ENCODE peak calls at places on chromosomes 13 and 19, in nine cellular contexts. W, O, T, S, C, A, P, I and G are unnamed samples.

GRCh38 chr19:54133312-54133956 is 4.1 kb upstream of the CNOT3 start:
- DNase-seq in S (no peak), T (peak; percentile 92), I (no peak), P (peak; percentile 46), W (peak; percentile 83), O (no peak), C (no peak), A (no peak), G (no peak)

GRCh38 chr19:14476663-14477401 is 1.7 kb upstream of the PTGER1 start:
- DNase-seq in I (peak; percentile 50), O (no peak), W (no peak), T (peak; percentile 39), C (no peak), P (no peak), S (no peak), A (no peak), G (no peak)

GRCh38 chr13:89269737-89270136 is 1598.6 kb downstream of the SLITRK5 start:
- DNase-seq in C (no peak), A (no peak), T (no peak), O (no peak), S (no peak), P (no peak), W (no peak), I (no peak), G (no peak)

GRCh38 chr19:50050406-50051223 is 24.8 kb downstream of the ZNF473 start:
- DNase-seq in T (peak; percentile 70), W (peak; percentile 48), P (peak; percentile 81), C (peak; percentile 82), O (peak; percentile 62), A (peak; percentile 84), S (no peak), I (peak; percentile 82), G (peak; percentile 95)

GRCh38 chr19:482186-483041 is 13.9 kb upstream of the MADCAM1 start:
- DNase-seq in W (no peak), C (no peak), T (no peak), S (no peak), O (no peak), A (no peak), P (no peak), I (no peak), G (no peak)

GRCh38 chr19:11692127-11692790 is 46.5 kb downstream of the ZNF823 start:
- DNase-seq in S (no peak), A (no peak), O (no peak), C (no peak), T (no peak), I (no peak), W (no peak), P (no peak), G (no peak)

GRCh38 chr13:59834801-59835200 is 328.9 kb downstream of the DIAPH3 start:
- DNase-seq in O (no peak), I (no peak), W (no peak), T (no peak), C (no peak), S (no peak), P (no peak), A (no peak), G (no peak)

GRCh38 chr13:114166381-114167131 is 12.5 kb upstream of the CFAP97D2 start:
- DNase-seq in T (no peak), P (no peak), C (no peak), O (no peak), W (no peak), S (no peak), A (no peak), I (no peak), G (no peak)

GRCh38 chr13:51731759-51732158 is 72.2 kb downstream of the DHRS12 start:
- DNase-seq in O (no peak), I (no peak), T (no peak), S (no peak), P (no peak), A (no peak), C (no peak), W (no peak), G (no peak)

GRCh38 chr13:30033681-30034447 is 183.4 kb upstream of the UBL3 start:
- DNase-seq in P (no peak), O (no peak), C (no peak), A (no peak), I (no peak), W (no peak), T (no peak), S (peak; percentile 49), G (no peak)

GRCh38 chr19:15443838-15444237 is 5.9 kb downstream of the WIZ start:
- DNase-seq in T (no peak), C (no peak), A (no peak), P (no peak), W (no peak), O (no peak), S (no peak), I (no peak), G (no peak)

GRCh38 chr19:11269408-11269807 is 7.1 kb upstream of the DOCK6 start:
- DNase-seq in W (no peak), I (no peak), P (no peak), T (no peak), O (no peak), S (no peak), A (no peak), C (no peak), G (no peak)

GRCh38 chr13:40787062-40787461 is 2.3 kb upstream of the SLC25A15 start:
- DNase-seq in C (no peak), I (no peak), P (no peak), T (no peak), O (no peak), W (no peak), A (no peak), S (no peak), G (no peak)

GRCh38 chr19:31258211-31259052 is 90.8 kb downstream of the TSHZ3 start:
- DNase-seq in S (no peak), W (no peak), O (no peak), I (no peak), P (no peak), A (no peak), T (no peak), C (peak; percentile 10), G (no peak)

GRCh38 chr19:39671739-39672363 is 16.1 kb downstream of the LGALS16 start:
- DNase-seq in O (peak; percentile 32), C (peak; percentile 29), I (no peak), T (peak; percentile 42), P (peak; percentile 86), S (peak; percentile 3), A (peak; percentile 74), W (peak; percentile 46), G (peak; percentile 42)

GRCh38 chr13:72141845-72142470 is 275.0 kb upstream of the DACH1 start:
- DNase-seq in O (no peak), S (peak; percentile 17), A (no peak), W (no peak), T (no peak), P (no peak), I (no peak), C (peak; percentile 20), G (no peak)

GRCh38 chr19:55210120-55210493 is 806 bp upstream of the PTPRH start:
- DNase-seq in C (peak; percentile 81), I (no peak), O (no peak), P (peak; percentile 76), A (no peak), W (no peak), T (peak; percentile 49), S (peak; percentile 33), G (no peak)

GRCh38 chr13:30148171-30148754 is 159.1 kb downstream of the KATNAL1 start:
- DNase-seq in P (no peak), I (no peak), O (no peak), T (no peak), A (peak; percentile 72), C (no peak), W (no peak), S (no peak), G (no peak)

GRCh38 chr13:97538193-97538592 is 104.2 kb downstream of the RAP2A start:
- DNase-seq in P (no peak), A (no peak), S (no peak), C (no peak), O (no peak), I (no peak), T (no peak), W (no peak), G (no peak)

GRCh38 chr13:48233886-48234488 is 981 bp downstream of the ITM2B start:
- DNase-seq in P (peak; percentile 56), O (peak; percentile 15), W (no peak), S (no peak), I (no peak), A (no peak), T (no peak), C (no peak), G (no peak)

GRCh38 chr19:17718988-17719711 is at the start of gene MAP1S:
- DNase-seq in S (no peak), P (peak; percentile 85), C (peak; percentile 26), I (no peak), T (peak; percentile 49), A (peak; percentile 74), O (peak; percentile 66), W (peak; percentile 83), G (peak; percentile 87)